ENCODE peak calls at places on chromosomes 3 and 15, in four cellular contexts. Y, P, W and V are unnamed samples.

GRCh38 chr15:89192136-89192535 is 29.2 kb downstream of the RLBP1 start:
- DNase-seq in Y (no peak), P (no peak), W (no peak), V (no peak)

GRCh38 chr3:13785853-13786455 is 93.9 kb downstream of the WNT7A start:
- DNase-seq in Y (no peak), P (no peak), W (no peak), V (no peak)

GRCh38 chr3:168095611-168096209 is at the start of gene GOLIM4:
- DNase-seq in Y (peak; percentile 98), P (peak; percentile 99), W (peak; percentile 96), V (peak; percentile 96)

GRCh38 chr3:58524326-58524888 is 12.6 kb downstream of the ACOX2 start:
- DNase-seq in Y (peak; percentile 78), P (no peak), W (no peak), V (no peak)

GRCh38 chr3:120180731-120181412 is 86.6 kb upstream of the GSK3B start:
- DNase-seq in Y (no peak), P (no peak), W (no peak), V (no peak)

GRCh38 chr3:15097889-15098288 is 1.1 kb downstream of the RBSN start:
- DNase-seq in Y (no peak), P (peak; percentile 4), W (peak; percentile 59), V (no peak)

GRCh38 chr3:143134446-143134845 is 14.9 kb downstream of the CHST2 start:
- DNase-seq in Y (no peak), P (peak; percentile 49), W (no peak), V (no peak)

GRCh38 chr15:66995257-66995656 is 70.1 kb upstream of the SMAD3 start:
- DNase-seq in Y (no peak), P (peak; percentile 53), W (no peak), V (peak; percentile 74)

GRCh38 chr3:97952280-97952679 is 20.0 kb downstream of the RIOX2 start:
- DNase-seq in Y (no peak), P (no peak), W (no peak), V (peak; percentile 95)

GRCh38 chr3:121228971-121229370 is 316.8 kb downstream of the POLQ start:
- DNase-seq in Y (no peak), P (no peak), W (no peak), V (no peak)

GRCh38 chr15:91710072-91710471 is 143.4 kb upstream of the SLCO3A1 start:
- DNase-seq in Y (no peak), P (peak; percentile 45), W (no peak), V (no peak)

GRCh38 chr3:14241716-14242115 is 63.1 kb downstream of the LSM3 start:
- DNase-seq in Y (peak; percentile 32), P (no peak), W (no peak), V (no peak)

GRCh38 chr3:17307889-17308288 is 423.1 kb downstream of the PLCL2 start:
- DNase-seq in Y (no peak), P (no peak), W (no peak), V (no peak)

GRCh38 chr15:89058376-89058775 is 29.9 kb upstream of the ABHD2 start:
- DNase-seq in Y (peak; percentile 45), P (no peak), W (no peak), V (no peak)

GRCh38 chr3:49357466-49358216 is 512 bp downstream of the GPX1 start:
- DNase-seq in Y (peak; percentile 90), P (peak; percentile 88), W (peak; percentile 32), V (peak; percentile 95)

GRCh38 chr3:171435143-171435542 is 25.1 kb downstream of the TNIK start:
- DNase-seq in Y (no peak), P (no peak), W (no peak), V (no peak)

GRCh38 chr3:126136428-126137220 is 43.8 kb downstream of the ALDH1L1 start:
- DNase-seq in Y (peak; percentile 66), P (no peak), W (no peak), V (no peak)

GRCh38 chr15:50854594-50855490 is 53.6 kb upstream of the AP4E1 start:
- DNase-seq in Y (no peak), P (no peak), W (peak; percentile 65), V (no peak)

GRCh38 chr3:52704611-52705437 is 767 bp downstream of the GLT8D1 start:
- DNase-seq in Y (no peak), P (no peak), W (peak; percentile 31), V (peak; percentile 28)

GRCh38 chr3:86942191-86942590 is 48.8 kb downstream of the VGLL3 start:
- DNase-seq in Y (no peak), P (no peak), W (no peak), V (peak; percentile 72)

GRCh38 chr3:121651684-121652083 is 9.0 kb downstream of the HCLS1 start:
- DNase-seq in Y (no peak), P (peak; percentile 16), W (no peak), V (peak; percentile 32)

GRCh38 chr15:42359249-42359648 is at the start of gene CAPN3:
- DNase-seq in Y (no peak), P (no peak), W (no peak), V (no peak)

GRCh38 chr3:64621726-64622400 is 65.9 kb downstream of the ADAMTS9 start:
- DNase-seq in Y (no peak), P (peak; percentile 6), W (no peak), V (peak; percentile 51)

GRCh38 chr3:144629413-144629812 is 657.8 kb downstream of the DIPK2A start:
- DNase-seq in Y (no peak), P (no peak), W (no peak), V (no peak)

GRCh38 chr3:13420817-13421755 is 964 bp upstream of the NUP210 start:
- DNase-seq in Y (no peak), P (no peak), W (peak; percentile 90), V (no peak)

GRCh38 chr15:92155941-92156340 is 237.7 kb upstream of the ST8SIA2 start:
- DNase-seq in Y (no peak), P (no peak), W (no peak), V (no peak)

GRCh38 chr3:125146601-125147490 is 65.7 kb downstream of the SLC12A8 start:
- DNase-seq in Y (no peak), P (no peak), W (no peak), V (no peak)

GRCh38 chr3:64548200-64548889 is 139.5 kb downstream of the ADAMTS9 start:
- DNase-seq in Y (no peak), P (peak; percentile 47), W (no peak), V (peak; percentile 39)

DNA sequence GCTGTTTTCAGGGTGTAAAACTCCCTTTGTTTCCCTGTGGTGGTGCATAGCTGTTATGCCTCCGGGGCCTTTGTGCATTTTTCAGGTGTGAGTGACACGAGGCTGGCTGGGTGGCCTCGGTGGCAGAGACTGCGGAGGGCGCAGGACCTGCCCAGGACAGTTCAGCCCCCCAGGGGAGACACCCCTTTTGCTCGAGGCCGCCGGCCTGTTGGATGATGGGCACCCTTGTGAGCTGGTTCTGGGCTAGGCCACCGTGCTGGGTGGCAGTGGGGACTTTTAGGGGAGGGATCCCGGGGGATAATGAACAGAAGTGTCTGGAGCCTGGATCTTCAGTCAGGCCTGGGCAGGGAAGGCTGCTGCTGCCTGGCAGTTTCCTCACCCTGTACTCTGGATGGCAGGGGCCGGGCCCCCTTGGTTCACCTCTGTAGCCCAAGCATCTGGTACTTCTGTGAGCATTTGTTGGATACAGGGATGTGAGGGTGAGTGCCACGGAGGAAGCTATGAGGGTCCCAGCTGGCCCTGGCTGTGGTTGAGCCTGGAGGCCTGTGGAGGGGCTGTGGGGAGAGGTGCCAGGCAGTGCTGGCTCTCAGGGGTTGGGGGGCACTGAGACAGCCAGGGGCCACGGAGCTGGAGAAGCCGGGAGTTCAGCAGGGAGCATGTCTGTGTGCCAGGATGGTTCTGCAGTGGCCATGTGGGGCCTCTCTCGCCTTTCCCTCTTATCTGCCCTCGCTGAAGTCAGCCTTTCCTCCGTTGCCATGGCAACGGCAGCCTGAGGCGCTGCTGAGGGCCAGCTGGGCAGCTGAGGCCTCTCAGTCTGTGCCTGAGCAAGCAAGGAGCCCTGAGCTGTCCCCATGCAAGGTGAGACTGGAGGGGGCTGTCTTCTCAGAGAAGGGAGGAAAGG is 49.0 kb downstream of the KY start:
- DNase-seq in Y (no peak), P (peak; percentile 47), W (no peak), V (peak; percentile 21)
- TF ChIP-seq CTCF in Y (no peak), P (no peak), W (no peak), V (no peak)

GRCh38 chr3:128488636-128488994 is 4.4 kb downstream of the GATA2 start:
- DNase-seq in Y (no peak), P (no peak), W (no peak), V (no peak)
- H3K4me3 ChIP-seq in Y (peak overlapping the region; percentile 45), P (no peak overlapping the region), W (no peak overlapping the region), V (no peak overlapping the region)

GRCh38 chr3:45140392-45140791 is 5.8 kb downstream of the CDCP1 start:
- DNase-seq in Y (no peak), P (peak; percentile 45), W (no peak), V (peak; percentile 55)
- TF ChIP-seq CTCF in Y (no peak), P (no peak), W (no peak), V (no peak)

DNA sequence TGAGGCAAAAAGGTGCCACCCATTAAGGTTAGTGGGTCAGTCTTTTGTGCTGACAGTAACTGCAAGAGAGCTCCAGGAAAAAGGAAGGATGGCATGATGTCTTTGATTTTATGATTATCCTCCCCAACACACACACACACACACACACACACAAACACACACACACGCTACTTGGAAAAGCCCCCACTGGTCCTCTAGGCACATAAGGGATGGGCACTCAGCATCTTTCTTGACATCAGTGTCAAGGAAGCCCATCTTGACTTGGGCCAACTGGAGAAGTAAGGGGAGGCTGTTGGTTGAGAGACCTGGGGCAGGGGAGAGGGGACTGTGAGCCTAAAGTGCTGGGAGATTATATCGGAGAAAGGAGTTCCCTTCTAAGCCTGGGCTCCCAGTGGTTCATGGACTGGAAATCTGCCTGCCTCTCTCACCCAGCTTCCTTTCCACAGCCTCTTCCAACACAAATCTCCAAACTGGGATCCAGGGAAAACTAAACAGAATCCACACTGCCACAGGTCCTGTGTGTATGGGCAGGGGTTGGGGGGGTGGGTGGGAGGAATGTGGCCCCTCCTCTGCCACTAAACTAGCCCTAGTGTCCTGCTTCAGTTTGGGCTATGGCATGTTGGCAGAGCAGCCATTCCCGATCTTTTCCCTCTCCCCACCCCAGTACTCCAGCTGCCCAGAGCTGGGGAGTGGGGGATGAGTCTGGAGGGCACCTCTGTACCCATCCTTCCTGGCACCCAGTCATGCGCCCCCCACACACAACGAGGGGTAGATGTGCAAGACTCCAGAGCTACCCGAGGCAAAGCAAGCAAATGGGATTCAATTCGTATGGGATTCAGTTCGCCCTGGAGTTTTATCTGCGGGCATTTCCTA is 1.6 kb downstream of the AMOTL2 start:
- DNase-seq in Y (no peak), P (no peak), W (no peak), V (no peak)
- H3K4me3 ChIP-seq in Y (peak overlapping the region; percentile 79), P (peak overlapping the region; percentile 93), W (no peak overlapping the region), V (peak overlapping the region; percentile 88)

DNA sequence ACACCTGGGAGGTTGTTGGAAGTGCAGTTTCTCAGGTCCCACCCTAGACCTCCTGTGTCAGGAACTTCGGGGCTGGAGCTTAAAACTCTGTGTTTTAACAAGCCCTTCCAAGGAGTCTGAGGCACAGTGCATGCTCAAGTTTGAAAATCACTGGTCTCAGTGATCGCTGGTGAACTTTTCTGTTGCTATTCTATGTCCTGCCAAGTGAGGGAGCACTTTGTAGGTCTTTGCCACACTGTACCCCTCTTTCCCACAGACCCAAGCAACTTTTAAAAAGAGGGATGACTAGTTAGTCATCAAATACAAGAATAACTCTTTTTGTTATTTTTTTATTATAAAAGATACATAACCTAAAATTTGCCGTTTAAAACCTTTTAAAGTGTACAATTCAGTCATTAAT is 133.7 kb downstream of the AGBL1 start:
- DNase-seq in Y (no peak), P (no peak), W (no peak), V (no peak)
- TF ChIP-seq CTCF in Y (no peak), P (no peak), W (peak; percentile 56), V (no peak)

GRCh38 chr3:138009476-138010272 is at the start of gene CLDN18:
- DNase-seq in Y (no peak), P (peak; percentile 1), W (no peak), V (no peak)
- H3K4me3 ChIP-seq in Y (no peak within 1 kb of the TSS), P (no peak within 1 kb of the TSS), W (no peak within 1 kb of the TSS), V (no peak within 1 kb of the TSS)